ENCODE peak calls at places on chromosome 4, in four cellular contexts. One of them, this sample, is unnamed.
A peak's percentile ranks its signal among the peaks of the same experiment; 100 is the strongest.

GRCh38 chr4:140168474-140168873 is 14.5 kb upstream of the MAML3 start:
- DNase-seq in mammary epithelial cell: no peak
- DNase-seq in CD8-positive, alpha-beta T cell: no peak
- DNase-seq in Panc1: no peak
- DNase-seq in this sample: no peak

GRCh38 chr4:5780831-5781480 is 70.0 kb downstream of the EVC start:
- DNase-seq in mammary epithelial cell: no peak
- DNase-seq in Panc1: no peak
- DNase-seq in CD8-positive, alpha-beta T cell: no peak
- DNase-seq in this sample: no peak

GRCh38 chr4:36243355-36244256 is 708 bp downstream of the ARAP2 start:
- DNase-seq in Panc1: no peak
- DNase-seq in mammary epithelial cell: peak; percentile 61
- DNase-seq in CD8-positive, alpha-beta T cell: peak; percentile 51
- DNase-seq in this sample: no peak

GRCh38 chr4:179750374-179750773 is 2308.1 kb upstream of the AGA start:
- DNase-seq in mammary epithelial cell: no peak
- DNase-seq in Panc1: no peak
- DNase-seq in CD8-positive, alpha-beta T cell: no peak
- DNase-seq in this sample: no peak

GRCh38 chr4:186569533-186570192 is 14.3 kb upstream of the MTNR1A start:
- DNase-seq in CD8-positive, alpha-beta T cell: no peak
- DNase-seq in Panc1: no peak
- DNase-seq in mammary epithelial cell: no peak
- DNase-seq in this sample: no peak

GRCh38 chr4:97867557-97868091 is 275.7 kb downstream of the STPG2 start:
- DNase-seq in mammary epithelial cell: no peak
- DNase-seq in Panc1: no peak
- DNase-seq in CD8-positive, alpha-beta T cell: no peak
- DNase-seq in this sample: no peak

GRCh38 chr4:10084651-10085320 is 31.8 kb downstream of the WDR1 start:
- DNase-seq in CD8-positive, alpha-beta T cell: peak; percentile 4
- DNase-seq in Panc1: no peak
- DNase-seq in mammary epithelial cell: no peak
- DNase-seq in this sample: no peak

GRCh38 chr4:102734116-102734515 is 26.7 kb downstream of the MANBA start:
- DNase-seq in CD8-positive, alpha-beta T cell: no peak
- DNase-seq in Panc1: no peak
- DNase-seq in mammary epithelial cell: no peak
- DNase-seq in this sample: no peak

GRCh38 chr4:82614868-82615449 is 53.2 kb upstream of the TMEM150C start:
- DNase-seq in CD8-positive, alpha-beta T cell: no peak
- DNase-seq in Panc1: no peak
- DNase-seq in mammary epithelial cell: no peak
- DNase-seq in this sample: no peak

GRCh38 chr4:19492611-19493010 is 759.1 kb upstream of the SLIT2 start:
- DNase-seq in mammary epithelial cell: no peak
- DNase-seq in Panc1: no peak
- DNase-seq in CD8-positive, alpha-beta T cell: no peak
- DNase-seq in this sample: no peak

GRCh38 chr4:970046-970745 is 3.2 kb downstream of the DGKQ start:
- DNase-seq in CD8-positive, alpha-beta T cell: peak; percentile 84
- DNase-seq in mammary epithelial cell: no peak
- DNase-seq in Panc1: no peak
- DNase-seq in this sample: no peak

GRCh38 chr4:102849579-102850104 is 19.1 kb upstream of the CISD2 start:
- DNase-seq in Panc1: no peak
- DNase-seq in CD8-positive, alpha-beta T cell: no peak
- DNase-seq in mammary epithelial cell: no peak
- DNase-seq in this sample: no peak

GRCh38 chr4:123477804-123478209 is 81.2 kb downstream of the SPRY1 start:
- DNase-seq in Panc1: no peak
- DNase-seq in mammary epithelial cell: no peak
- DNase-seq in CD8-positive, alpha-beta T cell: peak; percentile 84
- DNase-seq in this sample: no peak

GRCh38 chr4:128393111-128393704 is 105.6 kb upstream of the PGRMC2 start:
- DNase-seq in Panc1: no peak
- DNase-seq in mammary epithelial cell: no peak
- DNase-seq in CD8-positive, alpha-beta T cell: no peak
- DNase-seq in this sample: no peak

GRCh38 chr4:142314686-142315085 is 531.4 kb downstream of the INPP4B start:
- DNase-seq in mammary epithelial cell: no peak
- DNase-seq in CD8-positive, alpha-beta T cell: no peak
- DNase-seq in Panc1: no peak
- DNase-seq in this sample: no peak

GRCh38 chr4:98932539-98932938 is 3.6 kb upstream of the EIF4E start:
- DNase-seq in mammary epithelial cell: peak; percentile 47
- DNase-seq in CD8-positive, alpha-beta T cell: no peak
- DNase-seq in Panc1: no peak
- DNase-seq in this sample: no peak

GRCh38 chr4:145823743-145824142 is 114.9 kb downstream of the ZNF827 start:
- DNase-seq in CD8-positive, alpha-beta T cell: no peak
- DNase-seq in mammary epithelial cell: no peak
- DNase-seq in Panc1: no peak
- DNase-seq in this sample: no peak

GRCh38 chr4:82989567-82990429 is 20.8 kb downstream of the LIN54 start:
- DNase-seq in Panc1: no peak
- DNase-seq in mammary epithelial cell: no peak
- DNase-seq in CD8-positive, alpha-beta T cell: no peak
- DNase-seq in this sample: no peak

GRCh38 chr4:102586644-102587021 is 85.5 kb downstream of the NFKB1 start:
- DNase-seq in CD8-positive, alpha-beta T cell: no peak
- DNase-seq in mammary epithelial cell: no peak
- DNase-seq in Panc1: no peak
- DNase-seq in this sample: no peak

GRCh38 chr4:54499308-54500074 is 158.3 kb upstream of the KIT start:
- DNase-seq in Panc1: no peak
- DNase-seq in CD8-positive, alpha-beta T cell: no peak
- DNase-seq in mammary epithelial cell: peak; percentile 55
- DNase-seq in this sample: no peak

GRCh38 chr4:139734201-139734874 is 68.7 kb downstream of the MGST2 start:
- DNase-seq in mammary epithelial cell: peak; percentile 51
- DNase-seq in CD8-positive, alpha-beta T cell: no peak
- DNase-seq in Panc1: no peak
- DNase-seq in this sample: no peak

GRCh38 chr4:153205028-153205648 is 895 bp downstream of the TRIM2 start:
- DNase-seq in mammary epithelial cell: no peak
- DNase-seq in CD8-positive, alpha-beta T cell: peak; percentile 34
- DNase-seq in Panc1: no peak
- DNase-seq in this sample: no peak

GRCh38 chr4:40736910-40737309 is 12.8 kb upstream of the NSUN7 start:
- DNase-seq in CD8-positive, alpha-beta T cell: no peak
- DNase-seq in Panc1: peak; percentile 25
- DNase-seq in mammary epithelial cell: peak; percentile 31
- DNase-seq in this sample: no peak

GRCh38 chr4:88445252-88445651 is 11.7 kb upstream of the HERC5 start:
- DNase-seq in CD8-positive, alpha-beta T cell: no peak
- DNase-seq in mammary epithelial cell: peak; percentile 52
- DNase-seq in Panc1: no peak
- DNase-seq in this sample: no peak

GRCh38 chr4:138680251-138680650 is 335.3 kb upstream of the NOCT start:
- DNase-seq in CD8-positive, alpha-beta T cell: no peak
- DNase-seq in mammary epithelial cell: no peak
- DNase-seq in Panc1: no peak
- DNase-seq in this sample: no peak

GRCh38 chr4:1629704-1630093 is 54.4 kb downstream of the FAM53A start:
- DNase-seq in mammary epithelial cell: no peak
- DNase-seq in Panc1: no peak
- DNase-seq in CD8-positive, alpha-beta T cell: no peak
- DNase-seq in this sample: no peak

GRCh38 chr4:66906314-66906713 is 639.0 kb downstream of the CENPC start:
- DNase-seq in CD8-positive, alpha-beta T cell: no peak
- DNase-seq in mammary epithelial cell: no peak
- DNase-seq in Panc1: no peak
- DNase-seq in this sample: no peak

GRCh38 chr4:89868999-89869589 is 25.6 kb upstream of the MMRN1 start:
- DNase-seq in CD8-positive, alpha-beta T cell: no peak
- DNase-seq in mammary epithelial cell: no peak
- DNase-seq in Panc1: no peak
- DNase-seq in this sample: no peak

GRCh38 chr4:4778491-4779003 is 80.9 kb upstream of the MSX1 start:
- DNase-seq in Panc1: no peak
- DNase-seq in mammary epithelial cell: no peak
- DNase-seq in CD8-positive, alpha-beta T cell: no peak
- DNase-seq in this sample: no peak

GRCh38 chr4:4782969-4783368 is 76.5 kb upstream of the MSX1 start:
- DNase-seq in mammary epithelial cell: no peak
- DNase-seq in CD8-positive, alpha-beta T cell: no peak
- DNase-seq in Panc1: no peak
- DNase-seq in this sample: no peak

GRCh38 chr4:4781936-4782754 is 77.3 kb upstream of the MSX1 start:
- DNase-seq in mammary epithelial cell: no peak
- DNase-seq in Panc1: no peak
- DNase-seq in CD8-positive, alpha-beta T cell: no peak
- DNase-seq in this sample: no peak

GRCh38 chr4:4779486-4779885 is 80.0 kb upstream of the MSX1 start:
- DNase-seq in mammary epithelial cell: no peak
- DNase-seq in CD8-positive, alpha-beta T cell: no peak
- DNase-seq in Panc1: no peak
- DNase-seq in this sample: no peak

GRCh38 chr4:4780634-4781287 is 78.7 kb upstream of the MSX1 start:
- DNase-seq in Panc1: no peak
- DNase-seq in CD8-positive, alpha-beta T cell: no peak
- DNase-seq in mammary epithelial cell: peak; percentile 43
- DNase-seq in this sample: no peak
- H3K9me3 ChIP-seq in Panc1: no peaks in the 10 kb centered on the region
- H3K9me3 ChIP-seq in CD8-positive, alpha-beta T cell: no peaks in the 10 kb centered on the region
- H3K9me3 ChIP-seq in mammary epithelial cell: peaks cover 7% of the 10 kb centered on the region
- H3K9me3 ChIP-seq in this sample: no peaks in the 10 kb centered on the region

GRCh38 chr4:105625214-105625613 is 72.8 kb downstream of the ARHGEF38 start:
- DNase-seq in Panc1: no peak
- DNase-seq in mammary epithelial cell: no peak
- DNase-seq in CD8-positive, alpha-beta T cell: no peak
- DNase-seq in this sample: no peak

GRCh38 chr4:105622269-105622668 is 69.8 kb downstream of the ARHGEF38 start:
- DNase-seq in mammary epithelial cell: no peak
- DNase-seq in Panc1: no peak
- DNase-seq in CD8-positive, alpha-beta T cell: no peak
- DNase-seq in this sample: no peak

GRCh38 chr4:105624530-105624929 is 72.1 kb downstream of the ARHGEF38 start:
- DNase-seq in mammary epithelial cell: peak; percentile 58
- DNase-seq in Panc1: no peak
- DNase-seq in CD8-positive, alpha-beta T cell: no peak
- DNase-seq in this sample: no peak

GRCh38 chr4:105620640-105621323 is 68.4 kb downstream of the ARHGEF38 start:
- DNase-seq in mammary epithelial cell: peak; percentile 86
- DNase-seq in CD8-positive, alpha-beta T cell: no peak
- DNase-seq in Panc1: no peak
- DNase-seq in this sample: no peak

DNA sequence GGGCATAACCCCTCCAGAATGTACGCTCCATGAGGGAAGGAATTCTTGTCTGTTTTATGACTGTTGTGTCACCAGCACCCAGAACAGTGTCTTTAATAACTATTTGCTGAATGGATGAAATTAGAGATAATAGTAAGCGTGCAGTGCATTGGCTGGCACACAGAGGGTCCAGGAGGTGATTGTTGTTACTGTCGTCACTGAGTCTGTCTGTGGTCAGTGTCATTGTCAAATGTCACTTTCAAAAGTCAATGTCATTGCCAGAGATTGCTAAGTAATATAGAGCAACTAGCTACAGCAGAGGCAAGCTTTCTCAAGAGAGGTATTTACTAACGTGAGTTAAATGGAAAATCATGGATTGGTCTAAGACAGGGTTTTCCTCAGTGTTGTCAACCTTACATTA is 70.7 kb downstream of the ARHGEF38 start:
- DNase-seq in CD8-positive, alpha-beta T cell: no peak
- DNase-seq in Panc1: no peak
- DNase-seq in mammary epithelial cell: no peak
- DNase-seq in this sample: no peak
- H3K4me3 ChIP-seq in CD8-positive, alpha-beta T cell: no peak overlapping the region
- H3K4me3 ChIP-seq in Panc1: no peak overlapping the region
- H3K4me3 ChIP-seq in mammary epithelial cell: no peak overlapping the region
- H3K4me3 ChIP-seq in this sample: no peak overlapping the region

GRCh38 chr4:43556262-43556661 is 663.7 kb downstream of the GRXCR1 start:
- DNase-seq in Panc1: no peak
- DNase-seq in mammary epithelial cell: no peak
- DNase-seq in CD8-positive, alpha-beta T cell: no peak
- DNase-seq in this sample: no peak
- H3K9me3 ChIP-seq in Panc1: no peaks in the 10 kb centered on the region
- H3K9me3 ChIP-seq in mammary epithelial cell: no peaks in the 10 kb centered on the region
- H3K9me3 ChIP-seq in CD8-positive, alpha-beta T cell: no peaks in the 10 kb centered on the region
- H3K9me3 ChIP-seq in this sample: no peaks in the 10 kb centered on the region

DNA sequence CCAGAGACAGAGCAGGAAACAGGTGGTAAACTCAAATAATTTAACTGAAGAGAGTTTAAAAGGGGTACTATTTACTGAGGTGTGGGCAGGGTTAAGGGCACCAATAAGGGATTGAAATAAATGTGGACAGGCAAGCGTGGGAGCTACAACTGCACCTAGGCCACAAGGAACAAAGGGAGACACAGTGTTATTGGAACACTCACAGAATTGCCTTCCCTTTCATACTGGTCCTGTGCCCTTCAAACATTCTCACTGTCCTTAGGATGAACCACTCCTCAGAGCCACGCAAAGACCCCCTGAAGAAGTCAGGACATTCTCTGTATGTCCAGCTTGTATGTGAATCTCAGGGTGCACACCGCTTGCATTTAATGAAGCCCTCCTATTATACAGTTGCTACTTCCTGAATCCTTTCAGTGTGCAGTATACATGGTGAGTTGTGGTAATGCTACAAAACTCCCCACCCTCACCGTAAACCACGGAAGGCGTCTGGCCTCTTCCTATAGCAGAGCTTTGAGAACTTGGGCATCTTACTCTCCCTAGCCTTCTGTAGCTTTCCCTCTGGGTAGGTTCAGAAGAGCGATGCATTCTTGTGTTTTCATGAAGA is 9.6 kb upstream of the MRPL1 start:
- DNase-seq in Panc1: no peak
- DNase-seq in CD8-positive, alpha-beta T cell: peak; percentile 82
- DNase-seq in mammary epithelial cell: no peak
- DNase-seq in this sample: no peak
- H3K4me3 ChIP-seq in Panc1: no peak overlapping the region
- H3K4me3 ChIP-seq in CD8-positive, alpha-beta T cell: peak overlapping the region; percentile 19
- H3K4me3 ChIP-seq in mammary epithelial cell: no peak overlapping the region
- H3K4me3 ChIP-seq in this sample: no peak overlapping the region

GRCh38 chr4:126109836-126110235 is 795.1 kb downstream of the FAT4 start:
- DNase-seq in mammary epithelial cell: no peak
- DNase-seq in CD8-positive, alpha-beta T cell: no peak
- DNase-seq in Panc1: no peak
- DNase-seq in this sample: no peak

GRCh38 chr4:126113058-126113457 is 798.3 kb downstream of the FAT4 start:
- DNase-seq in CD8-positive, alpha-beta T cell: no peak
- DNase-seq in mammary epithelial cell: no peak
- DNase-seq in Panc1: no peak
- DNase-seq in this sample: no peak
- H3K9me3 ChIP-seq in CD8-positive, alpha-beta T cell: no peaks in the 10 kb centered on the region
- H3K9me3 ChIP-seq in mammary epithelial cell: no peaks in the 10 kb centered on the region
- H3K9me3 ChIP-seq in Panc1: no peaks in the 10 kb centered on the region
- H3K9me3 ChIP-seq in this sample: no peaks in the 10 kb centered on the region

GRCh38 chr4:3384391-3384770 is 57.4 kb upstream of the HGFAC start:
- DNase-seq in mammary epithelial cell: peak; percentile 63
- DNase-seq in CD8-positive, alpha-beta T cell: no peak
- DNase-seq in Panc1: no peak
- DNase-seq in this sample: no peak
- H3K4me3 ChIP-seq in mammary epithelial cell: peak overlapping the region; percentile 73
- H3K4me3 ChIP-seq in CD8-positive, alpha-beta T cell: no peak overlapping the region
- H3K4me3 ChIP-seq in Panc1: no peak overlapping the region
- H3K4me3 ChIP-seq in this sample: no peak overlapping the region

This sample was measured in iPS DF 6.9.